ENCODE peak calls at places on chromosome X, in six cellular contexts. Y is cardiac muscle cell; I is lower lobe of right lung; P is CD8-positive, alpha-beta memory T cell; M is transverse colon; R is tibial nerve. G is an unnamed sample.

GRCh38 chrX:122579521-122579920 is 604.6 kb upstream of the GRIA3 start:
- DNase-seq in Y (no peak), I (no peak), P (no peak), M (no peak), R (no peak), G (no peak)

GRCh38 chrX:120749141-120749846 is 119.4 kb upstream of the C1GALT1C1 start:
- DNase-seq in Y (no peak), I (no peak), P (no peak), M (peak; percentile 36), R (no peak), G (no peak)

GRCh38 chrX:100990139-100990538 is 20.6 kb downstream of the ARL13A start:
- DNase-seq in Y (no peak), I (no peak), P (no peak), M (no peak), R (no peak), G (no peak)

GRCh38 chrX:24146283-24146865 is 3.2 kb upstream of the ZFX start:
- DNase-seq in Y (no peak), I (no peak), P (no peak), M (no peak), R (no peak), G (no peak)

GRCh38 chrX:41108007-41108683 is 22.9 kb downstream of the USP9X start:
- DNase-seq in Y (no peak), I (no peak), P (no peak), M (no peak), R (no peak), G (no peak)

GRCh38 chrX:48827654-48827968 is 1.3 kb downstream of the ERAS start:
- DNase-seq in Y (no peak), I (no peak), P (no peak), M (no peak), R (no peak), G (no peak)

GRCh38 chrX:111101580-111101979 is 5.6 kb downstream of the PAK3 start:
- DNase-seq in Y (no peak), I (no peak), P (no peak), M (no peak), R (no peak), G (no peak)

GRCh38 chrX:56623316-56623715 is 59.9 kb downstream of the UBQLN2 start:
- DNase-seq in Y (no peak), I (no peak), P (no peak), M (no peak), R (no peak), G (no peak)

GRCh38 chrX:54819201-54819600 is 11.7 kb downstream of the MAGED2 start:
- DNase-seq in Y (no peak), I (no peak), P (no peak), M (no peak), R (no peak), G (no peak)

GRCh38 chrX:129653181-129653984 is 1.4 kb downstream of the APLN start:
- DNase-seq in Y (no peak), I (no peak), P (no peak), M (no peak), R (no peak), G (no peak)

GRCh38 chrX:153407736-153408135 is 3.5 kb upstream of the ZFP92 start:
- DNase-seq in Y (no peak), I (no peak), P (no peak), M (no peak), R (no peak), G (no peak)

GRCh38 chrX:69085151-69085550 is 80.1 kb downstream of the PJA1 start:
- DNase-seq in Y (no peak), I (no peak), P (no peak), M (no peak), R (no peak), G (no peak)

GRCh38 chrX:154654925-154655324 is 1.5 kb upstream of the CTAG2 start:
- DNase-seq in Y (no peak), I (no peak), P (no peak), M (no peak), R (no peak), G (no peak)

DNA sequence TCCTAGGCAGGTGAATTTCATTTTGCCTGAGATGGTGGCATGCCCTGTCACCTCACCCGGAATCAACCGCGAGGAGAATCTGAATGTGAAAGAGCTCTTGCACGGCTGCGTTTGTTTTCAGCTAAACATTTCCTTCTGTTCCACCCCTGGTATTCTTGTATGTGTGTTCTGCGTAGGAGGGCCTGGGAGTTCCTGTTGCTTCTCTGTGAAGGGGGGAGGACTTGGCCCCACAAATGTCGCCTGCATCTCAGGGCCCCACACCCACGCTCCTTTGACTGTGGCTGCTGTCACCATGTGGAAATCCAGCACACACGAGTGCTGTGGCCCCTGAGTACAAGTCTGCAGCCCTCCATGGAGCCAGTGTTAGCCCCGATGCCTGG is 45.8 kb upstream of the CLCN4 start:
- DNase-seq in Y (no peak), I (no peak), P (no peak), M (no peak), R (no peak), G (peak; percentile 57)
- H3K27ac ChIP-seq in Y (no peak overlapping the region), I (peak overlapping the region; percentile 65), P (peak overlapping the region; percentile 68), M (peak overlapping the region; percentile 73), R (no peak overlapping the region), G (peak overlapping the region; percentile 77)

DNA sequence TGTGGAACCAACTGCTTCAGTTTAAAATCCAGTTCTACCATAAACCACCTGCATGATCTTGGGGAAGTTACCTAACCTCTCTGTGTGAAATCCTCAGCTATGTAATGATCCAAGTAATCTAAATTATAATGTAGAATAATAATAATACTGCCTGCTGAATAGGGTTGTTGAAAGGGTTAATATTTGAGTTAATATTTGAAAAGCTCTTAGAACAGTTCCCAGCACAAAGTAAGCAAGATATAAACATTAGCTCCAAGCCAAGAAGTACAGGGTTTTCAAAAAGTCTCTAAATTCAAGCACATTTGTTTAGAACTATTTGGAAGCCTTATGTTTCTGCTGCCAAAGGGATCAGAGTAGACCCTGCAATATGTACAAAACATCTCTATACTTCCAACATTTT is 76.6 kb upstream of the FAM9C start:
- DNase-seq in Y (no peak), I (no peak), P (no peak), M (no peak), R (no peak), G (no peak)
- H3K27ac ChIP-seq in Y (no peak overlapping the region), I (peak overlapping the region; percentile 67), P (no peak overlapping the region), M (peak overlapping the region; percentile 72), R (peak overlapping the region; percentile 2), G (no peak overlapping the region)

GRCh38 chrX:133706890-133707289 is 278.5 kb downstream of the GPC3 start:
- DNase-seq in Y (no peak), I (no peak), P (no peak), M (no peak), R (no peak), G (no peak)
- H3K27ac ChIP-seq in Y (no peak overlapping the region), I (no peak overlapping the region), P (no peak overlapping the region), M (no peak overlapping the region), R (no peak overlapping the region), G (no peak overlapping the region)

GRCh38 chrX:110086916-110087484 is 84.1 kb downstream of the TMEM164 start:
- DNase-seq in Y (no peak), I (no peak), P (no peak), M (no peak), R (no peak), G (no peak)

GRCh38 chrX:110081740-110082139 is 78.8 kb downstream of the TMEM164 start:
- DNase-seq in Y (no peak), I (peak; percentile 40), P (no peak), M (no peak), R (no peak), G (no peak)

GRCh38 chrX:110086162-110086915 is 83.4 kb downstream of the TMEM164 start:
- DNase-seq in Y (no peak), I (no peak), P (no peak), M (no peak), R (no peak), G (no peak)

GRCh38 chrX:110081320-110081719 is 78.4 kb downstream of the TMEM164 start:
- DNase-seq in Y (no peak), I (no peak), P (no peak), M (no peak), R (no peak), G (no peak)

GRCh38 chrX:110082156-110082555 is 79.2 kb downstream of the TMEM164 start:
- DNase-seq in Y (no peak), I (no peak), P (no peak), M (no peak), R (no peak), G (no peak)
- H3K27ac ChIP-seq in Y (no peak overlapping the region), I (no peak overlapping the region), P (no peak overlapping the region), M (no peak overlapping the region), R (no peak overlapping the region), G (no peak overlapping the region)

GRCh38 chrX:118117069-118117405 is 427 bp upstream of the KLHL13 start:
- DNase-seq in Y (no peak), I (peak; percentile 38), P (no peak), M (no peak), R (peak; percentile 12), G (no peak)
- H3K27ac ChIP-seq in Y (no peak overlapping the region), I (no peak overlapping the region), P (no peak overlapping the region), M (peak overlapping the region; percentile 66), R (peak overlapping the region; percentile 81), G (no peak overlapping the region)

DNA sequence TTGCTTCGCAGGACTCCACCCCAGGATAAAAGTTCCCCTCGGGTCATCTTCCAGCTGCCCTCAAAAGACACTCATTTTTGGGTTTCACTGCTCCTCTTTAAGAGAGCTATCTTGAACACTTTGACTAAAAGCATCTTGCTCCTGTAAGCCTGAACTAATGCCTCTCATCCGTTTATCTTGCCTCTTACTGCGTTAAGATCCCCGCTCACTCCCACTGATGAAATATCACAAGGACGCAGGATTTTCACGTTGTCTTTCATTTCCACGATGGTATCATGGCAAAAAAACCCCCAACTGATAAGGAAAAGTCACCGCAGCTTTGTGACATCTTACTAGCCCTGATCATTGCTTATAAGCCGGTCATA is 583 bp upstream of the ACSL4 start:
- DNase-seq in Y (no peak), I (no peak), P (no peak), M (no peak), R (no peak), G (no peak)
- H3K27ac ChIP-seq in Y (peak overlapping the region; percentile 3), I (peak overlapping the region; percentile 90), P (peak overlapping the region; percentile 86), M (peak overlapping the region; percentile 91), R (peak overlapping the region; percentile 91), G (peak overlapping the region; percentile 53)